ENCODE peak calls at places on chromosomes 3 and 15, in four cellular contexts. U is K562, Q is HL-60, L is HepG2. X is an unnamed sample.

GRCh38 chr3:193236990-193237389 is 4.0 kb upstream of the PLAAT1 start:
- DNase-seq in U (no peak), Q (no peak), L (no peak), X (no peak)

GRCh38 chr3:160661660-160662059 is 15.3 kb upstream of the ARL14 start:
- DNase-seq in L (no peak), Q (no peak), U (no peak), X (no peak)

GRCh38 chr15:66940368-66940767 is 125.0 kb upstream of the SMAD3 start:
- DNase-seq in Q (no peak), L (no peak), U (no peak), X (no peak)

GRCh38 chr3:156615592-156616173 is 58.7 kb upstream of the TIPARP start:
- DNase-seq in L (no peak), Q (no peak), U (no peak), X (no peak)

GRCh38 chr3:76044601-76045600 is 259.6 kb upstream of the ZNF717 start:
- DNase-seq in L (no peak), U (no peak), Q (no peak), X (peak)

GRCh38 chr3:59609967-59610366 is 560.1 kb upstream of the CFAP20DC start:
- DNase-seq in Q (no peak), U (no peak), L (no peak), X (no peak)

GRCh38 chr3:194137314-194138097 is 1.6 kb downstream of the HES1 start:
- DNase-seq in Q (no peak), L (peak), U (peak), X (peak)

GRCh38 chr3:172946061-172946460 is 195.0 kb downstream of the SPATA16 start:
- DNase-seq in Q (no peak), U (no peak), L (no peak), X (no peak)

GRCh38 chr3:172595648-172596393 is 72.6 kb upstream of the TNFSF10 start:
- DNase-seq in Q (no peak), U (peak), L (peak), X (no peak)

GRCh38 chr15:70795311-70795665 is 31.9 kb upstream of the UACA start:
- DNase-seq in L (peak), U (no peak), Q (no peak), X (no peak)

GRCh38 chr3:24829011-24829581 is 334.4 kb upstream of the THRB start:
- DNase-seq in Q (no peak), L (no peak), U (peak), X (peak)

GRCh38 chr3:192207239-192207638 is 520.1 kb downstream of the FGF12 start:
- DNase-seq in L (no peak), Q (no peak), U (no peak), X (no peak)

GRCh38 chr3:114852974-114853373 is 294.1 kb downstream of the ZBTB20 start:
- DNase-seq in L (no peak), Q (no peak), U (no peak), X (no peak)

GRCh38 chr3:117793684-117794304 is 1084.2 kb downstream of the TUSC7 start:
- DNase-seq in Q (no peak), L (no peak), U (no peak), X (no peak)

GRCh38 chr3:69239063-69239462 is 116.7 kb upstream of the LMOD3 start:
- DNase-seq in L (no peak), U (no peak), Q (no peak), X (no peak)

GRCh38 chr3:40317061-40317676 is 7.7 kb downstream of the EIF1B start:
- DNase-seq in L (peak), U (peak), Q (peak), X (peak)

GRCh38 chr3:195076981-195077610 is 193.9 kb downstream of the XXYLT1 start:
- DNase-seq in Q (no peak), L (no peak), U (no peak), X (no peak)

GRCh38 chr15:101213570-101213969 is 38.3 kb downstream of the CHSY1 start:
- DNase-seq in U (no peak), Q (no peak), L (no peak), X (no peak)

GRCh38 chr3:160368804-160369203 is 30.2 kb downstream of the IFT80 start:
- DNase-seq in L (no peak), Q (no peak), U (no peak), X (no peak)

GRCh38 chr15:25900901-25901300 is 37.8 kb upstream of the ATP10A start:
- DNase-seq in U (no peak), Q (no peak), L (no peak), X (no peak)

GRCh38 chr3:102933377-102933776 is 498.6 kb downstream of the ZPLD1 start:
- DNase-seq in U (no peak), L (no peak), Q (no peak), X (no peak)

GRCh38 chr15:25709437-25710159 is 153.5 kb downstream of the ATP10A start:
- DNase-seq in Q (no peak), U (no peak), L (no peak), X (no peak)

GRCh38 chr3:197226179-197226578 is 72.2 kb downstream of the DLG1 start:
- DNase-seq in U (peak), L (no peak), Q (no peak), X (peak)

GRCh38 chr15:87757084-87757483 is 499.5 kb downstream of the NTRK3 start:
- DNase-seq in L (no peak), Q (no peak), U (no peak), X (no peak)

GRCh38 chr3:69867941-69868505 is 128.8 kb downstream of the MITF start:
- DNase-seq in Q (no peak), U (no peak), L (no peak), X (no peak)

GRCh38 chr3:177057768-177058167 is 139.5 kb downstream of the TBL1XR1 start:
- DNase-seq in U (no peak), L (no peak), Q (no peak), X (no peak)

GRCh38 chr3:52102934-52103333 is 46.6 kb upstream of the DUSP7 start:
- DNase-seq in Q (no peak), L (no peak), U (no peak), X (no peak)

GRCh38 chr3:150931710-150932109 is 26.5 kb upstream of the MINDY4B start:
- DNase-seq in Q (no peak), U (no peak), L (no peak), X (no peak)

GRCh38 chr15:66231421-66232266 is 21.9 kb downstream of the MEGF11 start:
- DNase-seq in Q (no peak), L (no peak), U (no peak), X (peak)

GRCh38 chr3:37266809-37267208 is 92.4 kb upstream of the LRRFIP2 start:
- DNase-seq in U (no peak), Q (no peak), L (no peak), X (no peak)

GRCh38 chr3:171462224-171462623 is 2.0 kb upstream of the TNIK start:
- DNase-seq in L (no peak), Q (no peak), U (peak), X (no peak)

GRCh38 chr3:50195501-50196252 is 4.3 kb downstream of the GNAT1 start:
- DNase-seq in L (peak), Q (no peak), U (no peak), X (no peak)

GRCh38 chr3:182837855-182838454 is 44.7 kb downstream of the ATP11B start:
- DNase-seq in Q (peak), L (peak), U (no peak), X (peak)

GRCh38 chr3:72396899-72397298 is 451.3 kb downstream of the SHQ1 start:
- DNase-seq in Q (no peak), U (no peak), L (no peak), X (no peak)

GRCh38 chr3:72397586-72397985 is 450.7 kb downstream of the SHQ1 start:
- DNase-seq in U (no peak), L (no peak), Q (no peak), X (no peak)

GRCh38 chr3:72398781-72399180 is 449.5 kb downstream of the SHQ1 start:
- DNase-seq in Q (no peak), U (no peak), L (no peak), X (no peak)

GRCh38 chr3:72405943-72406585 is 442.2 kb downstream of the SHQ1 start:
- DNase-seq in L (no peak), Q (no peak), U (no peak), X (no peak)

DNA sequence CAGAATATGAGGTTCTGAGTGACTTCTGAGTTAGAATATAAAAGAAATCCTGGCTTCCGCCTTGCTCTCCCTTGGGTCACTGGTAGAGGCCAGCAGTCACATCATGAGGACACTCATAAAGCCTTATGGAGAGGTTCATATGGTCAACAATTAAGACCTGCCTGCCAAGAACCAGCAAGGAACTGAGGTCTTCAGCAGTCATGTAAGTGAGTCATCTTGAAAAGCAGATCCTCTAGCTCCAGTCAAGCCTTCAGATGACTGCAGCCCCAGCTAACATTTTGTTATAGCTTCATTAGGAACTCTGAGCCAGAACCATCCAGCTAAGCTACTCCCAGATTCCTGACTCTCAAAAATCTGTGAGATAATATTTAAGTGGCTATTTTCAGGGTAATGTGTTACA is 447.2 kb downstream of the SHQ1 start:
- DNase-seq in Q (no peak), L (no peak), U (no peak), X (no peak)
- TF ChIP-seq GABPA in Q (no peak), L (no peak), U (no peak), X (no peak)

GRCh38 chr15:86103825-86104224 is 24.2 kb downstream of the AGBL1 start:
- DNase-seq in Q (no peak), U (no peak), L (no peak), X (no peak)
- TF ChIP-seq GABPA in Q (no peak), U (no peak), L (no peak), X (no peak)

DNA sequence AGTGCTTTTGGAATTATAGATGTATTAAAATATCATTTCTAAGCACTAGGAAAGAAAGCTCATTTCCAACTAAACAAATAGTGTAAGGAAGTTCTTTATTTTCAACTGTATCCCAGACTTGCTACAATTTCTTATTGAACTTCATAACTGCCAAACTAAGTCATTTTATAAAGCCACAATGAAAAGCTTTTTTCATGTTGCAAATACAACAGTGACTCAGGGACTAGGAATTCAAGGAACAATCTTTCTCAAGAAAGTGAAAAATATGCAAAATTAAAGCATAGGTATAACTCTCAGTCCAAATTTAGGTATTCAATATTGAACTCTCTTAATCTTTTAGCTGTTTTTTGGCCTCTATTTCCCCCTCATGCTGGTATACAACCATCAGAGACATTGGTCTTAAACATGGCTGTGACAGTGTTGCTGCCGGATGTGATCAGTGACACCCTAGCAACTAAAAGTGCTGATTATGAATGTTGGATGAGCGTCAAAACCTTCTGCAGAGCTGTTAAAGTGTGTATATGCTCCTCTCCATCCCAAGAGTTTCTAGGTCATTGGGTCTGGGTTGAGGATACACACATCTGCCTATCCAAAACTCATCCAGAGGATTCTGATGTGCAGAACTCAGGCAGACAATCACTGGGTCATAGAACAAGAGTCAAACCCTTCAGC is 476.9 kb downstream of the ZNF385D start:
- DNase-seq in U (no peak), L (no peak), Q (no peak), X (no peak)
- TF ChIP-seq GABPA in U (no peak), L (no peak), Q (no peak), X (no peak)

GRCh38 chr3:139830817-139831216 is 104.2 kb upstream of the CLSTN2 start:
- DNase-seq in L (no peak), Q (no peak), U (no peak), X (peak)

GRCh38 chr3:139832998-139833397 is 102.0 kb upstream of the CLSTN2 start:
- DNase-seq in L (no peak), Q (no peak), U (no peak), X (no peak)

GRCh38 chr3:139824864-139825263 is 110.1 kb upstream of the CLSTN2 start:
- DNase-seq in U (no peak), L (no peak), Q (no peak), X (no peak)

GRCh38 chr3:139827833-139828232 is 107.2 kb upstream of the CLSTN2 start:
- DNase-seq in Q (no peak), L (no peak), U (no peak), X (no peak)
- TF ChIP-seq GABPA in Q (no peak), L (no peak), U (no peak), X (no peak)

DNA sequence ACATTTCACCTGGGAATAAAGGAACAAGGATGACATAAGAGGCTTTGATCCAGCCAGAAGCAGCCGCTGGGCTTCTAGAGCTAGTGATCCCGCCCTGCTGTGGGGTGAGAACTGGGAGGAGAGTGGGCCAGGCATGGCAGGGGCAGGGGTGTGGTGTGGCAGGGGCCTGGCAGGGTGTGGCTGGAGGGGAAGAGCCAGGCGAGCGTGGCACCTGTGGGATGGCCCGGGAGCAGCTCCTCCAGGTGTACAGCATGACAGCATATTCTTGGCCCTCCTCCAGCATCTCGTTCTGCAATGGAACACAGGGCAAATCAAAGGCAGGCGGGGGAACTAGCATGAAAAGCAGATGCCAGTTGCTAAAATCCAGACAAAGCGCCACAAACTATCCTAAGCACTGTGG is 35.5 kb downstream of the CYFIP1 start:
- DNase-seq in L (no peak), U (no peak), Q (no peak), X (no peak)
- TF ChIP-seq GABPA in L (no peak), U (no peak), Q (no peak), X (no peak)

GRCh38 chr3:134067311-134068161 is 37.8 kb upstream of the SLCO2A1 start:
- DNase-seq in U (no peak), L (no peak), Q (no peak), X (no peak)
- TF ChIP-seq GABPA in U (no peak), L (no peak), Q (no peak), X (no peak)

GRCh38 chr3:124486324-124486723 is 243.9 kb upstream of the UMPS start:
- DNase-seq in Q (no peak), U (no peak), L (no peak), X (no peak)
- TF ChIP-seq GABPA in Q (no peak), U (no peak), L (no peak), X (no peak)

GRCh38 chr3:153289334-153289808 is 127.3 kb downstream of the RAP2B start:
- DNase-seq in Q (peak), L (no peak), U (peak), X (no peak)

GRCh38 chr3:153287017-153287416 is 125.0 kb downstream of the RAP2B start:
- DNase-seq in Q (no peak), U (no peak), L (no peak), X (no peak)

GRCh38 chr3:153285982-153286381 is 124.0 kb downstream of the RAP2B start:
- DNase-seq in Q (no peak), L (no peak), U (no peak), X (no peak)

GRCh38 chr3:153285194-153285641 is 123.2 kb downstream of the RAP2B start:
- DNase-seq in U (peak), L (no peak), Q (no peak), X (no peak)

DNA sequence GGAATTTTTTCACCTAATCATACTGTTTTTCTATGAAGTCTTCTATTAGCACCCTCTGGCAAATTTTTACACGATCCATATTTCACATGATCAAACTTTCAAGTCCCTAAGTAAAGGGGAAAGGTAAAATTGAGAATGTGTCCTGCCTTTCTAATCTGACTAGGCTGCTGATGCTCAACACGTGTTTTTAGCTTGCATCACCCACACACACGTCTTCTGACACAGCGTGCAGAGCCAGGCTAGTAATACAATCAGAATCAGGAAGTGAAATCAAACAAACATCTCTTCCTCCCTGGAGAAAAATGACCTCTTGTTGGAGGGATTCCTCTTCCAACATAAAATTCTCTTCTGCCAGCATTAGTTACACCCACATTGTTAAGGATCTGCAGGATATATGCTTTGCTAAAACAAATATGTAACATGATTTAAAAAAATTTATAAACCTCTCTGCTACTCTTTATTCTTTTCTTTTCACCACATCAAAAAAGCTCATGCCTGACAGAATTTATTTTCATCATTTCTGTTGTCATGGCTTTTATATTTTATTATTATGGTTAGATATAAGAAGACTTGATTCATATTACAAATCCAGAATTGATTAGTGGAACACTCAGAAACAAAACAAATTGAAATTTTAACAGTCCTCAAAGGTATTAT is 122.4 kb downstream of the RAP2B start:
- DNase-seq in Q (peak), U (peak), L (peak), X (no peak)
- TF ChIP-seq GABPA in Q (no peak), U (no peak), L (no peak), X (peak)

GRCh38 chr15:49858076-49858475 is 237.2 kb downstream of the DTWD1 start:
- DNase-seq in U (no peak), L (no peak), Q (no peak), X (no peak)

GRCh38 chr15:49860101-49860500 is 239.3 kb downstream of the DTWD1 start:
- DNase-seq in Q (no peak), L (no peak), U (no peak), X (no peak)

GRCh38 chr15:49852756-49853155 is 231.9 kb downstream of the DTWD1 start:
- DNase-seq in Q (no peak), L (no peak), U (no peak), X (no peak)

DNA sequence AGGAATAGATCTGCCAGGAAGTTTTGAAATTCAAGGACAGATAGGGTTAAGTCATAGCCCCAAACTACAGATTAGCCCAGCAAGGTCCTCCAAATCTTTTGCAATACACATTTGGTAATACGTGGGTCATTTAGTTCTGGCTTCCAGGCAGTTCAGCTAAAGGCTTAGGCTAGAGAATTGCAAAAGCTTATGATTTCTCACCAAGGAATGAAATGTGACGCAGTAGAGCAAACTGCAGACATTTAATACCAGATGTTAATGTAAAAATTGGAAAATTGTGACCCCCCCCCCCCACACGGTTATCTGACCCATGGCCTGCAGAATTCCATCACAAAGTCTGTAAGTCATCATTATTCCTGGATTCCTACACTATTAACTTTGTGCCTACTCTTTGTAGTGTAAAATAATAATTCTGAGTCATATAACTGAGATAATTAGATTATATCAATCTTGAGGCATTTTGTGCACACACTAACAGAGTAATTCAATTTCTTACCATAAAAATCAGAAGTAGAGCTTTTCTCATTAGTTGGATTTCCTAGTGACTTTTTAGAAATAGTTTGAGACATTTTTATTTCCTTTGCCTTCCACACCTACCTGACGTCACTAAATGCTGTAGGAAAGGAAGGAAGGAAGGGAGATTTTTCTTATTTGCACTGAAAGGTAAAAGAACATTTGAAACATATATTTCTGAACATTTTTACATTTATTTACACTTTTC is 235.2 kb downstream of the DTWD1 start:
- DNase-seq in L (no peak), Q (peak), U (no peak), X (no peak)
- TF ChIP-seq GABPA in L (no peak), Q (no peak), U (no peak), X (no peak)

DNA sequence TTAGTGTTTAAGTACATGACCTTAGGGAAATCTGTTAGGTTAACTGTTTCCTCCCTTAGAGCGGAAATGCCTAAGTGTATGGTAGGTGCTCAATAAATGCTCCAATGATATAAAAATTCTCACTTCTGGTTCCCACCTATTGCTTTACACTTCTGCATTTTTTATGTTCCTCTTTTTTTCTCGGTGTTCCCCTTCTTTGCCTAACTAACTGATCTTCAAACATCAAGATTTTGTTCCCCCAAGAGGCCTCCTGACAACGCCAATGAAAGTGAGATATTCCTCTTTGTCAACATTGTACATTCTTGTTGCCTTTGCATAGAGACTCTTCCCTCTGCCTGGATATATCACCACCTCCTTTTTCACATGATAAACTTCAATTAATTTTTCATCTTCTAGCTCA is 17.4 kb downstream of the SLC35A5 start:
- DNase-seq in Q (no peak), U (no peak), L (no peak), X (no peak)
- TF ChIP-seq GABPA in Q (peak), U (no peak), L (no peak), X (no peak)